ENCODE peak calls at places on chromosomes 3 and 15, in ten cellular contexts. Y is astrocyte of the cerebellum, M is brain microvascular endothelial cell, F is tibial nerve, A is A549, T is fibroblast of lung, Q is dorsolateral prefrontal cortex, W is MM.1S, Z is endothelial cell of umbilical vein, G is prostate gland. C is an unnamed sample.

GRCh38 chr15:77225641-77226040 is 154.7 kb upstream of the TSPAN3 start:
- DNase-seq in M (no peak), Z (peak), W (no peak), T (no peak), G (no peak), F (no peak), Y (no peak), A (no peak), Q (no peak), C (no peak)

GRCh38 chr3:32381922-32382321 is 9.7 kb upstream of the CMTM7 start:
- DNase-seq in Y (no peak), G (no peak), T (no peak), A (no peak), W (no peak), Q (no peak), F (no peak), Z (no peak), M (no peak), C (no peak)

GRCh38 chr3:72152551-72153476 is 367.9 kb upstream of the PROK2 start:
- DNase-seq in W (no peak), Z (peak), Q (peak), F (peak), G (peak), M (peak), A (peak), Y (peak), T (peak), C (no peak)

GRCh38 chr3:133428552-133428951 is 28.7 kb downstream of the BFSP2 start:
- DNase-seq in M (no peak), A (no peak), Q (no peak), Z (no peak), W (no peak), F (no peak), G (no peak), T (no peak), Y (no peak), C (no peak)

GRCh38 chr3:141384575-141384974 is 16.3 kb downstream of the ZBTB38 start:
- DNase-seq in F (no peak), A (no peak), T (no peak), Y (no peak), Q (no peak), Z (no peak), G (no peak), W (peak), M (no peak), C (peak)

GRCh38 chr15:81303241-81304225 is 20.4 kb downstream of the STARD5 start:
- DNase-seq in M (peak), W (no peak), G (peak), Q (no peak), Z (no peak), F (no peak), Y (no peak), T (peak), A (no peak), C (no peak)

GRCh38 chr15:41967506-41968206 is 4.7 kb downstream of the EHD4 start:
- DNase-seq in M (peak), Z (peak), Q (no peak), W (no peak), F (peak), A (no peak), Y (no peak), T (peak), G (no peak), C (peak)

GRCh38 chr15:63969652-63970421 is 76.4 kb downstream of the DAPK2 start:
- DNase-seq in M (no peak), Y (no peak), G (no peak), Z (peak), A (no peak), T (no peak), Q (no peak), F (no peak), W (no peak), C (peak)

GRCh38 chr3:187518616-187519015 is 150.4 kb downstream of the RTP4 start:
- DNase-seq in A (no peak), T (no peak), W (no peak), Y (no peak), Q (no peak), G (no peak), F (no peak), M (no peak), Z (no peak), C (no peak)

GRCh38 chr3:113212845-113213375 is 1.6 kb downstream of the BOC start:
- DNase-seq in G (no peak), W (no peak), Y (no peak), A (no peak), Q (no peak), F (no peak), M (no peak), T (no peak), Z (no peak), C (no peak)
- H3K4me3 ChIP-seq in G (peak), W (no peak), Y (peak), A (peak), Q (peak), F (peak), M (peak), T (peak), Z (no peak), C (no peak)

GRCh38 chr15:52790941-52791751 is 1.0 kb upstream of the ONECUT1 start:
- DNase-seq in Y (no peak), A (no peak), T (peak), F (no peak), Q (no peak), M (no peak), Z (no peak), G (no peak), W (no peak), C (no peak)
- TF ChIP-seq CTCF in Y (no peak), A (no peak), T (peak), F (no peak), Q (no peak), M (peak), Z (peak), G (no peak), W (no peak), C (no peak)

GRCh38 chr15:73937313-73937695 is 11.0 kb downstream of the LOXL1 start:
- DNase-seq in T (no peak), A (no peak), F (no peak), G (no peak), Z (no peak), W (no peak), M (no peak), Q (no peak), Y (no peak), C (no peak)

GRCh38 chr15:73934281-73934680 is 8.0 kb downstream of the LOXL1 start:
- DNase-seq in Y (no peak), T (no peak), M (no peak), Z (no peak), Q (no peak), W (no peak), A (no peak), F (no peak), G (no peak), C (no peak)

GRCh38 chr15:73936588-73937312 is 10.5 kb downstream of the LOXL1 start:
- DNase-seq in M (no peak), A (no peak), Z (peak), Y (no peak), G (no peak), Q (no peak), T (no peak), W (no peak), F (no peak), C (no peak)

GRCh38 chr15:73936181-73936580 is 9.9 kb downstream of the LOXL1 start:
- DNase-seq in F (no peak), A (no peak), Y (no peak), T (peak), W (no peak), G (no peak), Z (no peak), M (no peak), Q (no peak), C (no peak)

GRCh38 chr15:73935547-73935946 is 9.3 kb downstream of the LOXL1 start:
- DNase-seq in A (no peak), W (no peak), Q (no peak), M (no peak), Z (no peak), G (no peak), T (no peak), F (no peak), Y (no peak), C (no peak)
- H3K4me3 ChIP-seq in A (no peak), W (no peak), Q (no peak), M (no peak), Z (no peak), G (no peak), T (no peak), F (no peak), Y (no peak), C (no peak)

DNA sequence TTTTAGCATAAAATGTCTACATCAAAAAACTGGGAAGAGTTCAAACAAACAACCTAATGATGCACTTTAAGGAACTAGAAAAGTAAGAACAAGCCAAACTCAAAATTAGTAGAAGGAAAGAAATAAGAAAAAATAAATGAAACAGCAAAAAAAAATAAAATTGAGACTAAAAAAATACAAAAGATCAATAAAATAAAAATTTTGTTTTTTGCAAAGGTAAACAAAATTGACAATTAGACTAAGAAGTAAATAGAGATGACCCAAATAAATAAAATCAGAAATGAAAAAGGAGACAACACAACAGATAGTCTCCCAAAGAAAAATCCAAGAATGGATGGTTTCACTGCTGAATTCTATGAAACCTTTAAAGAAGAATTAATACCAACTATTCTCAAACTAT is 89.6 kb upstream of the MME start:
- DNase-seq in Z (no peak), Y (no peak), A (no peak), W (no peak), Q (no peak), F (no peak), T (no peak), M (no peak), G (no peak), C (no peak)
- TF ChIP-seq CTCF in Z (no peak), Y (no peak), A (no peak), W (no peak), Q (no peak), F (no peak), T (no peak), M (no peak), G (no peak), C (no peak)

GRCh38 chr3:191256405-191256804 is 57.4 kb downstream of the OSTN start:
- DNase-seq in T (no peak), W (no peak), M (no peak), Z (no peak), F (no peak), Q (no peak), A (no peak), G (no peak), Y (no peak), C (no peak)

GRCh38 chr3:191261304-191261638 is 62.2 kb downstream of the OSTN start:
- DNase-seq in F (no peak), Y (no peak), T (no peak), G (no peak), M (no peak), A (no peak), Q (no peak), W (no peak), Z (no peak), C (no peak)

GRCh38 chr3:191257286-191257685 is 58.2 kb downstream of the OSTN start:
- DNase-seq in Q (no peak), W (no peak), Y (no peak), A (no peak), G (no peak), M (no peak), T (no peak), F (no peak), Z (no peak), C (no peak)

GRCh38 chr3:191260431-191261303 is 61.6 kb downstream of the OSTN start:
- DNase-seq in A (no peak), M (no peak), F (no peak), Q (no peak), G (no peak), W (no peak), Y (no peak), T (no peak), Z (no peak), C (no peak)

GRCh38 chr3:191259486-191259885 is 60.4 kb downstream of the OSTN start:
- DNase-seq in Q (no peak), Y (no peak), G (no peak), M (no peak), W (no peak), A (no peak), F (no peak), Z (no peak), T (no peak), C (no peak)
- H3K4me3 ChIP-seq in Q (no peak), Y (no peak), G (no peak), M (no peak), W (no peak), A (no peak), F (no peak), Z (no peak), T (no peak), C (no peak)

DNA sequence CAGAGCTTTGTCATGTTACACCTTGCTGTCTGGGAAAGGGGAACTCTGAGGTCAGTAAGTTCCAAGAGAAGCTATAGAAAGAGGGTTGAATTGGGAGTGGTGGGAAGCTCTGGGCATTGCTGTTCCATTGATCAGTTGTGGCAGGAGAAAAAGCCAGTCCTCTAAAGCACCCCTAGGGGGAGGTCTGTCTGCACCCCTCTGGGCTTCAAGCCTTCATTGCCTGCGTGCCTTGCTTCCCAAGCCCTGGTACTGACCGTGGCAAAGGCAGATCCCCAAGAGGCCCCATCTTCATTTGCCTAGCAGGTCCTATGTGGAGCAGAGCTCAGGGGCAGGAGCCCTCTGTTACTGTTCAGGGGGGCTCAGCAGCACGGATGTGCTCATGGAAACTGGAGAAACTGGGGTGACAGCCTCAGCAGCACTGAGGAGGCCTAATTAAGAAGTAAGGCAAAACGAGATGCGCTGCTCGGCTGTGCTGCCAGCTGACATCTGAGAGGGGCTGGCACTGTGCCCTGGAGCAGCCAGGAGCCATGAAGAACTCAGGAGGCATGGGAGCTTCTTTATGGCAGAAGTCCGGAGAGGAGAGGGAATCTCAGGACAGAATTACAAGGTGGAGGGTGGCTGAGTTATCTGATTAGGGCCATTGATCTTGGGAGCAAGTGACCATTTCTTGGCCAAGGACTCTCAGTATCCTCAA is 270.9 kb downstream of the RPLP1 start:
- DNase-seq in Z (no peak), F (no peak), Y (no peak), A (no peak), G (peak), T (no peak), M (no peak), W (no peak), Q (no peak), C (peak)
- TF ChIP-seq CTCF in Z (no peak), F (no peak), Y (peak), A (no peak), G (no peak), T (peak), M (peak), W (no peak), Q (no peak), C (no peak)

GRCh38 chr15:61623746-61624145 is 394.6 kb upstream of the RORA start:
- DNase-seq in A (no peak), Q (no peak), Y (no peak), F (no peak), Z (no peak), G (no peak), M (no peak), T (no peak), W (no peak), C (no peak)
- H3K4me3 ChIP-seq in A (no peak), Q (no peak), Y (no peak), F (no peak), Z (no peak), G (no peak), M (no peak), T (no peak), W (no peak), C (no peak)

GRCh38 chr3:21694506-21694905 is 56.5 kb downstream of the ZNF385D start:
- DNase-seq in T (no peak), A (no peak), G (no peak), W (no peak), M (no peak), Q (no peak), Y (no peak), F (no peak), Z (no peak), C (no peak)

GRCh38 chr3:21703291-21703690 is 47.7 kb downstream of the ZNF385D start:
- DNase-seq in G (no peak), F (no peak), T (no peak), Q (no peak), A (no peak), W (no peak), M (no peak), Y (no peak), Z (no peak), C (no peak)

GRCh38 chr3:21697707-21698106 is 53.3 kb downstream of the ZNF385D start:
- DNase-seq in M (no peak), W (no peak), T (no peak), Y (no peak), G (no peak), Q (no peak), Z (no peak), A (no peak), F (no peak), C (no peak)
- TF ChIP-seq CTCF in M (no peak), W (no peak), T (no peak), Y (no peak), G (no peak), Q (no peak), Z (no peak), A (no peak), F (no peak), C (no peak)

GRCh38 chr3:44339990-44340389 is 1.4 kb downstream of the TCAIM start:
- DNase-seq in F (no peak), Q (no peak), A (no peak), W (no peak), M (no peak), Z (no peak), Y (no peak), T (no peak), G (no peak), C (no peak)
- H3K4me3 ChIP-seq in F (peak), Q (no peak), A (peak), W (peak), M (peak), Z (no peak), Y (peak), T (peak), G (no peak), C (peak)

DNA sequence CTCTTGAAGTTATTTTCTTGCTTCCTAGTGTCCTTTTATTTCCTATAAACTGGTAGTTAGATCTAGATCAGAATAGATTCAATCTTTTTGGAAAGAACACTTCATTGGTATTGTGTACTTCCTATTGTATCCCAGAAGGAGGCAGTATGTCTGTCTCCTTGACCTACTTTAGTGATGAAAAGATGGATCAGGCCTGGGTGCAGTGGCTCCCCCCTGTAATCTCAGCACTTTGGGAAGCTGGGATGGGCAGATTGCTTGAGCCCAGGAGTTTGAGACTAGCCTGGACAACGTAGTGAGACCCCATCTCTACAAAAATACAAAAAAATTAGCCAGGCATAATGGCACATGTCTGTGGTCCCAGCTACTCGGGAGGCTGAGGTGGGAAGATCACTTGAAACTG is 12.0 kb downstream of the BSN start:
- DNase-seq in Q (no peak), A (no peak), G (no peak), Y (no peak), Z (no peak), W (no peak), T (no peak), F (no peak), M (no peak), C (peak)
- TF ChIP-seq CTCF in Q (no peak), A (peak), G (no peak), Y (peak), Z (no peak), W (peak), T (peak), F (no peak), M (no peak), C (peak)